ENCODE peak calls at places on chromosomes 1 and 21, in eight cellular contexts. M is CD8-positive, alpha-beta T cell; N is breast epithelium; X is kidney; J is neuronal stem cell; K is tibial nerve; F is Peyer's patch; B is stomach. I is an unnamed sample. For H3K36me3 and H3K4me1, the result is how much of the 10 kb centered on the place peaks cover.

GRCh38 chr1:219621047-219621786 is 8.3 kb upstream of the ZC3H11B start:
- DNase-seq in N (no peak), B (no peak), M (no peak), K (no peak), J (no peak), X (no peak), F (no peak), I (no peak)

GRCh38 chr1:55690366-55690765 is 475.2 kb upstream of the USP24 start:
- DNase-seq in N (peak), F (no peak), B (no peak), X (no peak), K (peak), J (no peak), M (no peak), I (no peak)

GRCh38 chr21:36456714-36457399 is 23.1 kb downstream of the CLDN14 start:
- DNase-seq in B (no peak), X (peak), K (no peak), M (no peak), N (no peak), J (no peak), F (no peak), I (no peak)

GRCh38 chr21:36079010-36079649 is 9.3 kb downstream of the CBR1 start:
- DNase-seq in F (peak), B (peak), J (no peak), N (no peak), X (no peak), M (no peak), K (peak), I (no peak)

GRCh38 chr1:234681990-234682389 is 72.0 kb upstream of the IRF2BP2 start:
- DNase-seq in X (no peak), M (no peak), J (no peak), N (no peak), B (no peak), K (no peak), F (no peak), I (no peak)

GRCh38 chr1:38403667-38404066 is 357.1 kb upstream of the POU3F1 start:
- DNase-seq in J (no peak), M (no peak), F (no peak), B (no peak), K (no peak), N (no peak), X (no peak), I (no peak)

GRCh38 chr1:234730542-234731370 is 120.8 kb upstream of the IRF2BP2 start:
- DNase-seq in J (no peak), X (no peak), B (no peak), K (no peak), M (peak), F (peak), N (no peak), I (no peak)

GRCh38 chr1:94105501-94105952 is 15.4 kb downstream of the ABCA4 start:
- DNase-seq in K (no peak), X (no peak), F (no peak), B (peak), M (no peak), J (no peak), N (no peak), I (no peak)

GRCh38 chr1:58966103-58966916 is 182.5 kb upstream of the JUN start:
- DNase-seq in K (no peak), B (no peak), M (no peak), J (no peak), X (no peak), F (peak), N (no peak), I (no peak)

GRCh38 chr1:34365295-34365694 is 188.6 kb downstream of the C1orf94 start:
- DNase-seq in B (no peak), N (no peak), X (no peak), K (no peak), J (no peak), F (no peak), M (no peak), I (no peak)

GRCh38 chr1:172144445-172145060 is 275.9 kb upstream of the C1orf105 start:
- DNase-seq in M (no peak), K (peak), F (peak), X (peak), N (peak), J (no peak), B (peak), I (peak)

GRCh38 chr1:100423832-100424337 is 71.6 kb downstream of the CDC14A start:
- DNase-seq in J (no peak), F (peak), K (no peak), N (no peak), B (no peak), X (no peak), M (peak), I (no peak)

GRCh38 chr1:203667616-203668015 is 41.0 kb downstream of the ATP2B4 start:
- DNase-seq in B (no peak), X (no peak), M (no peak), N (no peak), J (no peak), K (no peak), F (no peak), I (peak)

GRCh38 chr1:7046314-7046713 is 261.1 kb downstream of the CAMTA1 start:
- DNase-seq in K (no peak), X (no peak), F (no peak), B (peak), M (no peak), N (no peak), J (peak), I (no peak)

GRCh38 chr1:59703918-59704378 is 110.8 kb upstream of the HOOK1 start:
- DNase-seq in K (no peak), N (no peak), X (no peak), F (no peak), B (no peak), J (no peak), M (no peak), I (no peak)

GRCh38 chr1:56758135-56758534 is 61.1 kb downstream of the FYB2 start:
- DNase-seq in J (peak), M (no peak), K (no peak), F (no peak), B (peak), N (peak), X (peak), I (no peak)

GRCh38 chr1:55129194-55129728 is 85.9 kb downstream of the USP24 start:
- DNase-seq in M (no peak), J (no peak), X (no peak), N (no peak), K (peak), B (no peak), F (no peak), I (no peak)

GRCh38 chr1:19309123-19309813 is 2.7 kb downstream of the AKR7A2 start:
- DNase-seq in K (no peak), N (no peak), M (no peak), B (no peak), X (no peak), J (no peak), F (no peak), I (no peak)

GRCh38 chr1:172360511-172360910 is 60.0 kb upstream of the C1orf105 start:
- DNase-seq in B (no peak), M (no peak), K (no peak), F (no peak), J (peak), N (no peak), X (no peak), I (no peak)

GRCh38 chr1:202580604-202581003 is 129.7 kb downstream of the SYT2 start:
- DNase-seq in F (no peak), M (no peak), K (no peak), J (no peak), N (no peak), X (no peak), B (no peak), I (no peak)

GRCh38 chr21:37435120-37435519 is 68.5 kb downstream of the DYRK1A start:
- DNase-seq in J (peak), B (no peak), N (no peak), K (peak), X (no peak), F (peak), M (peak), I (peak)

GRCh38 chr1:208176654-208177053 is 67.5 kb downstream of the PLXNA2 start:
- DNase-seq in N (no peak), X (no peak), B (no peak), M (no peak), J (no peak), F (no peak), K (no peak), I (no peak)

GRCh38 chr1:36305915-36306209 is 306 bp upstream of the SH3D21 start:
- DNase-seq in B (no peak), N (no peak), M (no peak), F (no peak), K (no peak), X (no peak), J (no peak), I (no peak)

GRCh38 chr21:34351786-34352241 is 12.0 kb upstream of the KCNE2 start:
- DNase-seq in J (peak), K (peak), N (peak), M (no peak), X (no peak), F (peak), B (peak), I (no peak)

GRCh38 chr1:228309548-228310067 is 97.0 kb downstream of the TRIM11 start:
- DNase-seq in B (peak), J (no peak), N (no peak), K (no peak), F (no peak), M (no peak), X (no peak), I (no peak)

GRCh38 chr1:207454046-207454964 is at the start of gene CR2:
- DNase-seq in J (peak), N (peak), X (peak), M (peak), K (peak), B (peak), F (peak), I (peak)

GRCh38 chr1:70891444-70891843 is 156.2 kb downstream of the PTGER3 start:
- DNase-seq in N (no peak), B (no peak), J (no peak), F (no peak), K (no peak), M (no peak), X (no peak), I (no peak)

GRCh38 chr1:147541672-147542548 is 609 bp downstream of the BCL9 start:
- DNase-seq in K (peak), N (peak), J (no peak), F (no peak), M (peak), X (peak), B (peak), I (peak)

GRCh38 chr1:176205322-176205914 is 1.7 kb downstream of the COP1 start:
- DNase-seq in J (no peak), X (no peak), F (no peak), B (no peak), K (no peak), M (no peak), N (no peak), I (no peak)

GRCh38 chr1:55789466-55789865 is 574.3 kb upstream of the USP24 start:
- DNase-seq in K (no peak), J (no peak), N (no peak), M (no peak), F (no peak), B (no peak), X (no peak), I (no peak)

GRCh38 chr21:18000961-18001522 is 181.9 kb upstream of the C21orf91 start:
- DNase-seq in N (no peak), J (no peak), F (no peak), B (no peak), K (no peak), M (no peak), X (no peak), I (no peak)

GRCh38 chr21:21286170-21286798 is 288.1 kb downstream of the NCAM2 start:
- DNase-seq in N (no peak), F (no peak), J (no peak), X (no peak), M (no peak), B (no peak), K (no peak), I (no peak)

GRCh38 chr1:56509713-56510641 is 69.4 kb downstream of the PLPP3 start:
- DNase-seq in F (no peak), J (peak), K (no peak), B (no peak), M (no peak), X (no peak), N (no peak), I (no peak)

GRCh38 chr1:2156866-2157265 is 37.7 kb downstream of the FAAP20 start:
- DNase-seq in J (no peak), N (no peak), X (no peak), K (no peak), B (no peak), F (no peak), M (no peak), I (no peak)

GRCh38 chr1:10398734-10399486 is at the start of gene PGD:
- DNase-seq in N (peak), B (peak), M (peak), J (peak), X (peak), K (peak), F (peak), I (peak)

GRCh38 chr1:28064064-28064463 is 24.3 kb downstream of the EYA3 start:
- DNase-seq in F (no peak), B (no peak), J (no peak), M (no peak), X (no peak), K (no peak), N (no peak), I (no peak)

GRCh38 chr1:39214021-39214713 is 9.7 kb downstream of the MACF1 start:
- DNase-seq in K (no peak), N (peak), B (no peak), M (no peak), X (no peak), J (peak), F (no peak), I (no peak)

DNA sequence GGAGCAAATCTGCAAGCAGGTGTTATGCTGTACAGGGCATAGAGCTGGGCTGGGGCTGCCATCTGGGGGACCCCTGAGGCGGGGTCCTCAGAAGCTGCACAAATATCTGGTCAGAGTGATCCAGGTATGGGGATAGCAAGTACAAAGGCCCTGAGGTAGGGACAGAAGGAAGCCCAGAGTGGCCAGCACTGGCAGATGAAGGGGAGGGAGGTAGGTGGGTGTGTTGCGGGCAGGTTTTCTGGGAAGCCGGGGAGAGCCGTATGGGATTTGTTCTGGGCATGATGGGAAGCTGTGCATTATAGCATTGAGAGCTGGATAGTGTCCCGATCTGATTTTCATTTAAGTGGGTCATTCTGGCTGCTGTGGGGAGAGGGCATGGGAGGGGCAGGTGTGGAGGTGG is 102.7 kb downstream of the ARHGEF10L start:
- DNase-seq in B (no peak), M (no peak), K (no peak), X (no peak), N (no peak), J (no peak), F (no peak), I (no peak)
- H3K36me3 ChIP-seq in B (half or more), M (under half), K (under half), X (under half), N (under half), J (half or more), F (under half), I (under half)

GRCh38 chr1:17729248-17729647 is 25.9 kb upstream of the ACTL8 start:
- DNase-seq in F (no peak), B (no peak), K (no peak), N (no peak), X (no peak), M (no peak), J (no peak), I (no peak)
- H3K4me3 ChIP-seq in F (no peak), B (no peak), K (no peak), N (no peak), X (no peak), M (no peak), J (no peak), I (no peak)

GRCh38 chr1:154181944-154182341 is 10.0 kb downstream of the TPM3 start:
- DNase-seq in N (no peak), F (no peak), M (no peak), J (no peak), B (no peak), X (no peak), K (no peak), I (no peak)
- H3K4me1 ChIP-seq in N (under half), F (under half), M (half or more), J (under half), B (half or more), X (under half), K (half or more), I (under half)

DNA sequence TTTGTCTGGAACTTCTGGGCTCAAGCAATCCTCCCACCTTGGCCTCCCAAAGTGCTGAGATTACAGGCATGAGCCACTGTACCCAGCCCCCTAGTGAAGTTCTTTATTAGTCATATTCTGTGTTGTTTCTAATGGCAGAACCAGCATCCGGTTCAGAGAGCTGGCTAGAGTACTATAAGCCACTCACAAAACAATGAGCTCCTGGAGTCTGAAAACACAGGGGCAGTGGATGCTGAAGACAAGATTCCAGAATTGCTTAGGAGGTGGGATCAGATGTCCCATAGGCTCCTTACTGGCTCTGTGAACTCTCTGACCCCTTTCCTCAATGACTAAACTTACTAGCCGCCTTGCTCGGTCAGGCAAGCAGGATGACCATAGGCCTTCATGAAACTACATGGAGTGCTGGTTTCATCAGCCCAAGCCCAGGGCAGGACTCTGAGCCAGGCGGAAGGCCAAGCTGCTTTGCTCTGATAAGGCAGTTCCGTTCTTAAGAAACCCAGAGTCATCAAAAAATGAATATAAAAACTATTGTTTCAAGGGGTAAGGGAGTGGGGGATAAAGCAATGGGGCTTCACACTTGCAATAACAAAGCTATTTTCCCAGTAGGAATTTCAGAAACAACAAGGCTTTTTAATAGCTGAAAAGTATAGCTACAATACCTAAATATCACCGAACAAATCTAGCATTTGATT is 8.1 kb downstream of the MTHFR start:
- DNase-seq in N (no peak), F (no peak), J (no peak), K (peak), B (no peak), M (no peak), X (peak), I (no peak)
- H3K36me3 ChIP-seq in N (under half), F (under half), J (half or more), K (under half), B (under half), M (under half), X (under half), I (under half)

DNA sequence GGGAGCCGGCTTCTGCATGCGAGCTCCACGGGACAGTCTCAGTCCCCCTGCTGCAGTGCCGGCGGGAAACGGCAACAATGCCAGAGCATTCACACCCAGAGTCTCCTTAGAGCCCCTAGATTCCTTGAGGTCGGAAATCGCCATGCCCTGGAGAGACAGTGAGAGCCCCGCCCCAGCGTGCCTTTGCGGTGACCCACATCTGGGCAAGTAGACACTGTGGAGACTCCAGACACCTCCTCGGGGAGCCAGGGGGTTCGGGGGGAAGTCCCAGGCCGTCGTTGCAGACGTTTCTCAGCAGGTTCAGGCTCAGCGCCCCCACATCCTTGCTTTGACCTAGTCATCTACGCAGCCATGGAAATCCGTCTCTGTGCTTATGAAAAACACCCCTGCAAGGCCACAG is 81.3 kb upstream of the ARHGEF16 start:
- DNase-seq in X (no peak), N (no peak), F (no peak), K (no peak), J (no peak), M (no peak), B (no peak), I (no peak)
- H3K4me3 ChIP-seq in X (no peak), N (no peak), F (no peak), K (no peak), J (no peak), M (no peak), B (no peak), I (no peak)

GRCh38 chr1:245893025-245893424 is 614.1 kb downstream of the SMYD3 start:
- DNase-seq in B (no peak), J (no peak), N (no peak), K (no peak), F (no peak), X (no peak), M (no peak), I (no peak)

DNA sequence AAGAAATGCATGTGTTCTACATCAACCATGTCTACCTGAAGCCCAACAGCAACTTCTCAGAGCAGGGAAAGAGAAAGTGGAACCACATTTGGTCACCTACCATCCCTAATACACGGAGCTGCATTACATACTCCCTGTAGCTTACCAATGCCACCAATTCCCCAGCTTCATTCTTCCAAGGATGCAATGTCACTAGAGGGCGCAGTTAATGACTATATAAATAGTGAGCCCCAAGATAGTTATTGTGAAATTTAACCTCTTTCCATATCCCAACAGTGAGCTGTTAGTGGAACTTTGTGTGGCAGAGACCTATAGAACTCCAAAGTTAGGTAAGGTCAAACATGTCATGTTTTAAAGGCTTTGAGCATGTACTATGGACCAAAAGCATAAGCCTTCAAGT is 618.3 kb downstream of the SMYD3 start:
- DNase-seq in M (no peak), F (no peak), K (no peak), B (no peak), N (no peak), J (peak), X (no peak), I (no peak)
- H3K4me1 ChIP-seq in M (under half), F (under half), K (under half), B (under half), N (under half), J (under half), X (under half), I (under half)

DNA sequence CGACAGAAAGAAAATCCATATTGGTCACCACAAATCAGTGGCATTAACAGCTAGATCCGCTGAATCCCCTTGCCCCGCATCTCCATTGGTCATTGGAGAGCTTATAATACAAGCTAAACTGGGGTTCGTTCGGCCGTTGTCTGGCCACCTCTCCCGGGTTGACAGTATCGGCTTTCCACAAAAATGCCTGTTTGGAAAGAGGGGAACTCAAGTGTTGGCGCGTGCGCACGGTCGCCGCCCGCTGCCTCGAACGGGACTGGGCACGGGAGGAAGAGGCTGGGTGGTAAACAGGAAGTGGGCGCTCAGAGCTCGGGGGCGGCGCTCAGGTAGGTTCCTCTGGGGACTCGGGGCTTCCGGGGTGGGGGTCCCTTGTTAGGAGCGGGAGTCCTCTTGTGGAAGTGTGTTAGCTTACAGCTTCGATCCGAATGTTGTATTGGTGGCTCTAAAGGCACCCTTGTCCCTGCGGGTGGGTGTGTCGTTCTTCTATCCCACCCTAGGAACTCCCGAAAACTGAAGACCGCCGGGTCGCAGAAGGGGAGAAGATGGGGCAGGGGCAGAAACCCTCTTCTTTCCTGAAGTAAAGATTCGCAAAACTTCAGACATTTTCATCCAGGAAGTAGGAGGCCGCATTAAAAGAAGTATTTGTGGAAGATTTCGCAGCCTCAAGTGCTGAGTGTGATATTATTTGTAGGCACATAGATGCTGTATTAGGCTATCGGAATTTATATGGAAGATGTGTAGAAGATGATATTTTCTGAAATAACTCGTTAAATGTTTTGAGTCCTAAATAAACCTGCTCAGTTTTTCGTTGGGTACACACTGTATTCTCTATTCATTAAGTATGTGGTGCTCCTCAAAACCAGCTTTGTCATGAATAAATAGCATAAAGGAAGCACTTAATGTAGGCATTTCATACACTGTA is 988 bp downstream of the BROX start:
- DNase-seq in M (peak), X (peak), B (peak), N (peak), J (peak), K (peak), F (peak), I (peak)
- H3K36me3 ChIP-seq in M (under half), X (under half), B (under half), N (under half), J (under half), K (under half), F (under half), I (under half)

I was measured in uterus.